ENCODE peak calls at places on chromosomes 13 and 19, in four cellular contexts. S is GM12878, Y is tibial nerve, R is sigmoid colon. O is an unnamed sample.

GRCh38 chr13:73913043-73913740 is 221.0 kb downstream of the KLF12 start:
- DNase-seq in S (no peak), Y (no peak), R (no peak), O (no peak)

GRCh38 chr19:46000497-46001246 is 5.4 kb downstream of the CCDC61 start:
- DNase-seq in S (no peak), Y (no peak), R (no peak), O (peak; percentile 69)

GRCh38 chr19:2455481-2456300 is 1.1 kb downstream of the LMNB2 start:
- DNase-seq in S (no peak), Y (no peak), R (no peak), O (peak; percentile 61)

GRCh38 chr19:53696951-53697350 is 65.2 kb downstream of the DPRX start:
- DNase-seq in S (no peak), Y (no peak), R (no peak), O (no peak)

GRCh38 chr13:113956571-113956970 is 17.3 kb downstream of the C13orf46 start:
- DNase-seq in S (no peak), Y (no peak), R (no peak), O (no peak)

GRCh38 chr13:87671031-87671823 is at the start of gene SLITRK5:
- DNase-seq in S (no peak), Y (peak; percentile 60), R (peak; percentile 80), O (peak; percentile 69)

GRCh38 chr19:56170261-56170660 is 5.5 kb upstream of the GALP start:
- DNase-seq in S (no peak), Y (no peak), R (no peak), O (no peak)

GRCh38 chr19:47315125-47315821 is 5.6 kb downstream of the C5AR1 start:
- DNase-seq in S (no peak), Y (no peak), R (peak; percentile 81), O (peak; percentile 44)

GRCh38 chr13:47675871-47676270 is 325.2 kb downstream of the SUCLA2 start:
- DNase-seq in S (no peak), Y (no peak), R (no peak), O (no peak)

GRCh38 chr19:6576869-6577281 is 14.1 kb downstream of the CD70 start:
- DNase-seq in S (no peak), Y (no peak), R (no peak), O (peak; percentile 56)

GRCh38 chr19:4094291-4094690 is 27.6 kb upstream of the ZBTB7A start:
- DNase-seq in S (no peak), Y (no peak), R (no peak), O (no peak)
- H3K27me3 ChIP-seq in S (no peaks in the 10 kb centered on the region), Y (no peaks in the 10 kb centered on the region), R (no peaks in the 10 kb centered on the region), O (no peaks in the 10 kb centered on the region)

GRCh38 chr13:49439609-49440008 is 4.3 kb downstream of the CAB39L start:
- DNase-seq in S (no peak), Y (no peak), R (no peak), O (no peak)
- TF ChIP-seq EP300 in S (no peak), Y (no peak), R (no peak), O (no peak)

GRCh38 chr13:101415358-101416174 is 742 bp downstream of the NALCN start:
- DNase-seq in S (no peak), Y (no peak), R (no peak), O (no peak)

GRCh38 chr13:101416181-101417042 is at the start of gene NALCN:
- DNase-seq in S (no peak), Y (no peak), R (no peak), O (no peak)

GRCh38 chr13:101417501-101417900 is 1.2 kb upstream of the NALCN start:
- DNase-seq in S (no peak), Y (no peak), R (no peak), O (no peak)

GRCh38 chr13:101412076-101412475 is 4.2 kb downstream of the NALCN start:
- DNase-seq in S (no peak), Y (no peak), R (no peak), O (no peak)

GRCh38 chr13:101417043-101417406 is 717 bp upstream of the NALCN start:
- DNase-seq in S (no peak), Y (no peak), R (no peak), O (no peak)
- H3K4me3 ChIP-seq in S (no peak overlapping the region), Y (no peak overlapping the region), R (no peak overlapping the region), O (peak overlapping the region; percentile 43)

GRCh38 chr19:35288331-35288730 is 3.6 kb upstream of the MAG start:
- DNase-seq in S (no peak), Y (no peak), R (no peak), O (no peak)
- H3K27me3 ChIP-seq in S (no peaks in the 10 kb centered on the region), Y (no peaks in the 10 kb centered on the region), R (peaks cover 15% of the 10 kb centered on the region), O (peaks cover 47% of the 10 kb centered on the region)

DNA sequence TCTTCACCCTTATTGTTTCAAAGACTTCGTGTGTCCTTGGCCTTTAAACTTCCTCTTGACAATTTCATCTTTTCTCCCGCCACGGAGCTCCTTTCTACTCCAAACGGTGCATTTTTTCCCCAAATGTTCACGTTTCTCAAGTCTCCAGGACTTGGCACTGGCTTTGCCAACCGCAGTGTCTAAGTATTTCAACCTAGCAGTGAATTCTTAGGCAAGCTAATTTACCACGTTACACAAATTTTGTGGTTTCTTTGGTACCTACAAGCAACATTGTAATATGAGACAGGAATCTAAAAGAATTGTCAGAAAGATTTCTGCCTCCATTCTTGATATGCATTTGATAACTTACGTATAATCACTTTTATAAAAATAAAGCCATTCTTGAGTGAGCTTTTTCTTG is 10.8 kb downstream of the ZIC2 start:
- DNase-seq in S (no peak), Y (no peak), R (no peak), O (no peak)
- TF ChIP-seq EP300 in S (no peak), Y (no peak), R (no peak), O (no peak)

GRCh38 chr19:58578430-58578925 is 5.3 kb upstream of the MZF1 start:
- DNase-seq in S (no peak), Y (no peak), R (no peak), O (no peak)

GRCh38 chr19:58582985-58583384 is 9.8 kb upstream of the MZF1 start:
- DNase-seq in S (no peak), Y (no peak), R (no peak), O (no peak)

GRCh38 chr19:58581227-58582141 is 8.3 kb upstream of the MZF1 start:
- DNase-seq in S (no peak), Y (peak; percentile 77), R (peak; percentile 96), O (peak; percentile 84)

GRCh38 chr19:58577581-58578429 is 4.7 kb upstream of the MZF1 start:
- DNase-seq in S (no peak), Y (no peak), R (peak; percentile 45), O (no peak)

GRCh38 chr19:58579473-58580142 is 6.5 kb upstream of the MZF1 start:
- DNase-seq in S (no peak), Y (no peak), R (no peak), O (no peak)
- H3K4me3 ChIP-seq in S (no peak overlapping the region), Y (no peak overlapping the region), R (no peak overlapping the region), O (no peak overlapping the region)